ENCODE peak calls at places on chromosomes 11 and 22, in five cellular contexts. One of them, this sample, is unnamed.

GRCh38 chr11:60925685-60926267 is 1.5 kb downstream of the TMEM132A start:
- DNase-seq in fibroblast of lung: no peak
- DNase-seq in neural crest cell: no peak
- DNase-seq in CD8-positive, alpha-beta T cell: no peak
- DNase-seq in NB4: no peak
- DNase-seq in this sample: no peak

GRCh38 chr11:31793264-31793663 is 17.9 kb downstream of the PAX6 start:
- DNase-seq in fibroblast of lung: no peak
- DNase-seq in neural crest cell: no peak
- DNase-seq in CD8-positive, alpha-beta T cell: no peak
- DNase-seq in NB4: no peak
- DNase-seq in this sample: no peak

GRCh38 chr22:28846994-28847393 is 36.4 kb upstream of the ZNRF3 start:
- DNase-seq in fibroblast of lung: no peak
- DNase-seq in neural crest cell: no peak
- DNase-seq in CD8-positive, alpha-beta T cell: no peak
- DNase-seq in NB4: no peak
- DNase-seq in this sample: no peak

GRCh38 chr22:46150615-46151423 is 493 bp downstream of the PPARA start:
- DNase-seq in fibroblast of lung: no peak
- DNase-seq in neural crest cell: peak
- DNase-seq in CD8-positive, alpha-beta T cell: peak
- DNase-seq in NB4: peak
- DNase-seq in this sample: peak

GRCh38 chr11:29527391-29527936 is 489.4 kb downstream of the KCNA4 start:
- DNase-seq in fibroblast of lung: peak
- DNase-seq in neural crest cell: no peak
- DNase-seq in CD8-positive, alpha-beta T cell: no peak
- DNase-seq in NB4: peak
- DNase-seq in this sample: no peak

GRCh38 chr11:45930031-45930794 is 7.8 kb downstream of the LARGE2 start:
- DNase-seq in fibroblast of lung: no peak
- DNase-seq in neural crest cell: no peak
- DNase-seq in CD8-positive, alpha-beta T cell: peak
- DNase-seq in NB4: peak
- DNase-seq in this sample: peak

GRCh38 chr11:106763516-106763915 is 254.8 kb downstream of the GUCY1A2 start:
- DNase-seq in fibroblast of lung: peak
- DNase-seq in neural crest cell: no peak
- DNase-seq in CD8-positive, alpha-beta T cell: no peak
- DNase-seq in NB4: no peak
- DNase-seq in this sample: no peak

GRCh38 chr11:115606223-115607220 is 102.3 kb upstream of the CADM1 start:
- DNase-seq in fibroblast of lung: peak
- DNase-seq in neural crest cell: no peak
- DNase-seq in CD8-positive, alpha-beta T cell: no peak
- DNase-seq in NB4: no peak
- DNase-seq in this sample: no peak

GRCh38 chr11:110065189-110065588 is 28.0 kb upstream of the ZC3H12C start:
- DNase-seq in fibroblast of lung: no peak
- DNase-seq in neural crest cell: no peak
- DNase-seq in CD8-positive, alpha-beta T cell: no peak
- DNase-seq in NB4: no peak
- DNase-seq in this sample: no peak

GRCh38 chr22:50581950-50582561 is 593 bp downstream of the CHKB start:
- DNase-seq in fibroblast of lung: no peak
- DNase-seq in neural crest cell: no peak
- DNase-seq in CD8-positive, alpha-beta T cell: no peak
- DNase-seq in NB4: peak
- DNase-seq in this sample: no peak

GRCh38 chr11:112537846-112538330 is 277.2 kb upstream of the PLET1 start:
- DNase-seq in fibroblast of lung: no peak
- DNase-seq in neural crest cell: no peak
- DNase-seq in CD8-positive, alpha-beta T cell: no peak
- DNase-seq in NB4: peak
- DNase-seq in this sample: no peak

GRCh38 chr22:35467788-35468187 is 67.8 kb downstream of the MCM5 start:
- DNase-seq in fibroblast of lung: peak
- DNase-seq in neural crest cell: peak
- DNase-seq in CD8-positive, alpha-beta T cell: no peak
- DNase-seq in NB4: no peak
- DNase-seq in this sample: no peak

GRCh38 chr11:36333468-36333867 is 37.4 kb downstream of the PRR5L start:
- DNase-seq in fibroblast of lung: peak
- DNase-seq in neural crest cell: no peak
- DNase-seq in CD8-positive, alpha-beta T cell: no peak
- DNase-seq in NB4: no peak
- DNase-seq in this sample: no peak

GRCh38 chr11:70038034-70038834 is 39.9 kb upstream of the ANO1 start:
- DNase-seq in fibroblast of lung: no peak
- DNase-seq in neural crest cell: no peak
- DNase-seq in CD8-positive, alpha-beta T cell: no peak
- DNase-seq in NB4: peak
- DNase-seq in this sample: no peak

GRCh38 chr11:70483077-70483861 is 84.9 kb downstream of the CTTN start:
- DNase-seq in fibroblast of lung: peak
- DNase-seq in neural crest cell: no peak
- DNase-seq in CD8-positive, alpha-beta T cell: no peak
- DNase-seq in NB4: peak
- DNase-seq in this sample: no peak

GRCh38 chr11:35969089-35970046 is 25.5 kb downstream of the LDLRAD3 start:
- DNase-seq in fibroblast of lung: no peak
- DNase-seq in neural crest cell: no peak
- DNase-seq in CD8-positive, alpha-beta T cell: no peak
- DNase-seq in NB4: no peak
- DNase-seq in this sample: no peak

GRCh38 chr11:18392434-18393321 is 1.7 kb upstream of the LDHA start:
- DNase-seq in fibroblast of lung: no peak
- DNase-seq in neural crest cell: no peak
- DNase-seq in CD8-positive, alpha-beta T cell: no peak
- DNase-seq in NB4: no peak
- DNase-seq in this sample: no peak

GRCh38 chr11:9787981-9788521 is 124.2 kb downstream of the SWAP70 start:
- DNase-seq in fibroblast of lung: peak
- DNase-seq in neural crest cell: no peak
- DNase-seq in CD8-positive, alpha-beta T cell: no peak
- DNase-seq in NB4: peak
- DNase-seq in this sample: no peak

GRCh38 chr11:67422894-67423293 is 5.4 kb upstream of the RPS6KB2 start:
- DNase-seq in fibroblast of lung: no peak
- DNase-seq in neural crest cell: no peak
- DNase-seq in CD8-positive, alpha-beta T cell: no peak
- DNase-seq in NB4: no peak
- DNase-seq in this sample: no peak

GRCh38 chr11:134411887-134412507 is at the start of gene B3GAT1:
- DNase-seq in fibroblast of lung: no peak
- DNase-seq in neural crest cell: no peak
- DNase-seq in CD8-positive, alpha-beta T cell: no peak
- DNase-seq in NB4: no peak
- DNase-seq in this sample: peak

GRCh38 chr11:44357734-44358133 is 47.8 kb upstream of the ALX4 start:
- DNase-seq in fibroblast of lung: no peak
- DNase-seq in neural crest cell: no peak
- DNase-seq in CD8-positive, alpha-beta T cell: no peak
- DNase-seq in NB4: no peak
- DNase-seq in this sample: no peak

GRCh38 chr22:39214006-39214382 is 30.8 kb downstream of the PDGFB start:
- DNase-seq in fibroblast of lung: no peak
- DNase-seq in neural crest cell: no peak
- DNase-seq in CD8-positive, alpha-beta T cell: peak
- DNase-seq in NB4: no peak
- DNase-seq in this sample: no peak

GRCh38 chr22:39216143-39216490 is 28.7 kb downstream of the PDGFB start:
- DNase-seq in fibroblast of lung: no peak
- DNase-seq in neural crest cell: no peak
- DNase-seq in CD8-positive, alpha-beta T cell: no peak
- DNase-seq in NB4: no peak
- DNase-seq in this sample: no peak

GRCh38 chr22:39215070-39215396 is 29.7 kb downstream of the PDGFB start:
- DNase-seq in fibroblast of lung: no peak
- DNase-seq in neural crest cell: no peak
- DNase-seq in CD8-positive, alpha-beta T cell: no peak
- DNase-seq in NB4: no peak
- DNase-seq in this sample: no peak

GRCh38 chr22:39214383-39215069 is 30.3 kb downstream of the PDGFB start:
- DNase-seq in fibroblast of lung: no peak
- DNase-seq in neural crest cell: no peak
- DNase-seq in CD8-positive, alpha-beta T cell: peak
- DNase-seq in NB4: no peak
- DNase-seq in this sample: no peak

GRCh38 chr22:39215430-39216142 is 29.2 kb downstream of the PDGFB start:
- DNase-seq in fibroblast of lung: no peak
- DNase-seq in neural crest cell: no peak
- DNase-seq in CD8-positive, alpha-beta T cell: peak
- DNase-seq in NB4: no peak
- DNase-seq in this sample: no peak
- TF ChIP-seq CTCF in fibroblast of lung: peak
- TF ChIP-seq CTCF in neural crest cell: peak
- TF ChIP-seq CTCF in CD8-positive, alpha-beta T cell: peak
- TF ChIP-seq CTCF in NB4: peak
- TF ChIP-seq CTCF in this sample: peak

DNA sequence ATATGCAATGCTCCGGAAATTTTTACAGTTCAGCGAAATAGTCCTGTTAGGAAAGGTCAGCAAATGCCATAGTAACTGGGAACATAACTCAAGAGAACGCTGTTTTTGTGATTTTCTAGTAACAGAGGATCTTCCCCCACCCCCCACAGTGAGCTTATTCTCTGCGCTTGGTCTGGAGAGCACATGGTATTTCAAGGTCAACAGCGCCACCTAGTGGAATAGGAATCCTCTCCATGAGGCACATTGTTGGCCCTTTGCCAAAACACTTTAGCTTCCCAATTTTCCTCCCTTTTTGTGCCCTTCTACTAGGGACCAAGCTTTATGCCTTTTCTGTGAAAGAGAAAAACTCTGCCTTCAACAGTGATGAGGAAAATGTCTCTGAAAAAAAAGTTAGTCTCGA is 13.2 kb upstream of the OR4C12 start:
- DNase-seq in fibroblast of lung: peak
- DNase-seq in neural crest cell: no peak
- DNase-seq in CD8-positive, alpha-beta T cell: no peak
- DNase-seq in NB4: peak
- DNase-seq in this sample: no peak
- TF ChIP-seq CTCF in fibroblast of lung: peak
- TF ChIP-seq CTCF in neural crest cell: peak
- TF ChIP-seq CTCF in CD8-positive, alpha-beta T cell: no peak
- TF ChIP-seq CTCF in NB4: peak
- TF ChIP-seq CTCF in this sample: peak

GRCh38 chr11:7690648-7691047 is 15.6 kb downstream of the OVCH2 start:
- DNase-seq in fibroblast of lung: peak
- DNase-seq in neural crest cell: no peak
- DNase-seq in CD8-positive, alpha-beta T cell: no peak
- DNase-seq in NB4: no peak
- DNase-seq in this sample: no peak
- TF ChIP-seq CTCF in fibroblast of lung: peak
- TF ChIP-seq CTCF in neural crest cell: peak
- TF ChIP-seq CTCF in CD8-positive, alpha-beta T cell: no peak
- TF ChIP-seq CTCF in NB4: no peak
- TF ChIP-seq CTCF in this sample: no peak

GRCh38 chr11:102610198-102610597 is 14.9 kb downstream of the MMP20 start:
- DNase-seq in fibroblast of lung: no peak
- DNase-seq in neural crest cell: no peak
- DNase-seq in CD8-positive, alpha-beta T cell: no peak
- DNase-seq in NB4: no peak
- DNase-seq in this sample: no peak

GRCh38 chr11:102613455-102613854 is 11.7 kb downstream of the MMP20 start:
- DNase-seq in fibroblast of lung: no peak
- DNase-seq in neural crest cell: no peak
- DNase-seq in CD8-positive, alpha-beta T cell: no peak
- DNase-seq in NB4: no peak
- DNase-seq in this sample: no peak

GRCh38 chr11:102614485-102614884 is 10.6 kb downstream of the MMP20 start:
- DNase-seq in fibroblast of lung: no peak
- DNase-seq in neural crest cell: no peak
- DNase-seq in CD8-positive, alpha-beta T cell: no peak
- DNase-seq in NB4: peak
- DNase-seq in this sample: no peak

GRCh38 chr11:102608699-102609098 is 16.4 kb downstream of the MMP20 start:
- DNase-seq in fibroblast of lung: no peak
- DNase-seq in neural crest cell: no peak
- DNase-seq in CD8-positive, alpha-beta T cell: no peak
- DNase-seq in NB4: no peak
- DNase-seq in this sample: no peak

DNA sequence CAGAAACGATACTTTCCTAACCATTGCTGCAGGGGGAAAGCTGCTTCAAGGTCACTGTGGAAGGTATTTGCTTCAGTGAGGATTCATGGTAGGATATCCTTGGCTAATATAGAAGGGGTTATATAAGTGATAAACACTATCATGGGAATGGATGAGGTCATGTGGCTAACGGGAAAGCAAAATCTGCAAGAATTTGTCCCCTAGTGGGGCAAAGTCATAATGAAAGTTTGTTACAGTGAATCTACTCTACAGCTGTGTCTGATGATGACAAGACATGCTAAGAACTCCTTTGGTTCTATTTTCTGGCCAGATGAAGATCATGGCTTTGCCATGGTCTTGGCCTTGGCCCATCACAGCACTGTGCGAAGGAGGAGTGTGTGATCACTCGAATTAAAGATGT is 13.8 kb downstream of the MMP20 start:
- DNase-seq in fibroblast of lung: no peak
- DNase-seq in neural crest cell: no peak
- DNase-seq in CD8-positive, alpha-beta T cell: no peak
- DNase-seq in NB4: no peak
- DNase-seq in this sample: no peak
- TF ChIP-seq CTCF in fibroblast of lung: no peak
- TF ChIP-seq CTCF in neural crest cell: no peak
- TF ChIP-seq CTCF in CD8-positive, alpha-beta T cell: no peak
- TF ChIP-seq CTCF in NB4: no peak
- TF ChIP-seq CTCF in this sample: no peak

DNA sequence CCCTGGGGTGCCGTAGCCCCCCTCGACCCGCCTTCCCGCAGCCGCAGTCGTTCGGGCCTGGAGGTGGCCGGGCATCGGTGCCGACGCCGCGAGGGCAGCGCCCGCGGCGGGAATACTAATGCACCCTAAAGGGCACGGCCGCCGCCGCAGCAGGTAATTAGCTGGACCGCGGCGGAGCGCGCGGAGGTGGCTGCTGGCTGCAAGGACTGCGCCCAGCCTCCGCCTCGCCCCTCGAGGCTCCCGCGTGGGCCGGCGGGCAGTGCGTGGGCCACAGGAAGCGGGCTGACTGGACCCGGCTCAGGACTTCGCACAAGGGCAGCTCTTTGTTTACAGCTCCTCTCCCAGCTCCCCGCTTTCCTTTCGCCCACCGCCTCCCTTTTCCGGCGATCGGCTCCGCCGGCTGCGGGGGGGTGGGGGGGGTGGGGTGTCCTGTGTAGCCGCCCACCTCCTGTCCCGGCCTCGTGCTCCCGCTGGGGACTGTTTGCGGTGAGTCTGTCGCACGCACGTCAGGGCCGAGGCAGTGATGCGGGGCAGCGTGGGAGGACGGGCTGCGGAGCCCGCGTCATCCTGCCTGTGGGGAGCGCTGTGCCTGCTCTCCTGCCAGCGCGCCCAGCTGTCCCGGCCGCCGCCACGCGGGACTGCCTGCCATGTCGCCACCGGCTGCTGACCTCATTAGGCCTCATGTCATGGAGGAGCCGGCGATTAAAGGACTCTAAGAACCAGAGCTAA is 53.2 kb downstream of the GRIK4 start:
- DNase-seq in fibroblast of lung: peak
- DNase-seq in neural crest cell: peak
- DNase-seq in CD8-positive, alpha-beta T cell: no peak
- DNase-seq in NB4: peak
- DNase-seq in this sample: no peak
- TF ChIP-seq CTCF in fibroblast of lung: no peak
- TF ChIP-seq CTCF in neural crest cell: peak
- TF ChIP-seq CTCF in CD8-positive, alpha-beta T cell: no peak
- TF ChIP-seq CTCF in NB4: peak
- TF ChIP-seq CTCF in this sample: no peak